ENCODE peak calls at places on chromosomes 16 and 17, in six cellular contexts. One of them, this sample, is unnamed.

GRCh38 chr16:7422489-7422888 is 89.8 kb downstream of the RBFOX1 start:
- DNase-seq in K562: no peak
- DNase-seq in HepG2: no peak
- DNase-seq in HEK293T: no peak
- DNase-seq in IMR-90: no peak
- DNase-seq in GM12878: no peak
- DNase-seq in this sample: no peak

GRCh38 chr16:1181715-1182671 is 29.1 kb downstream of the CACNA1H start:
- DNase-seq in K562: no peak
- DNase-seq in HepG2: peak
- DNase-seq in HEK293T: no peak
- DNase-seq in IMR-90: peak
- DNase-seq in GM12878: no peak
- DNase-seq in this sample: peak

GRCh38 chr16:10657925-10658324 is 36.8 kb downstream of the TEKT5 start:
- DNase-seq in K562: no peak
- DNase-seq in HepG2: peak
- DNase-seq in HEK293T: no peak
- DNase-seq in IMR-90: no peak
- DNase-seq in GM12878: no peak
- DNase-seq in this sample: no peak

GRCh38 chr16:85503642-85504224 is 109.4 kb upstream of the GSE1 start:
- DNase-seq in K562: no peak
- DNase-seq in HepG2: no peak
- DNase-seq in HEK293T: no peak
- DNase-seq in IMR-90: no peak
- DNase-seq in GM12878: no peak
- DNase-seq in this sample: no peak

GRCh38 chr16:80976946-80977345 is 29.7 kb downstream of the CMC2 start:
- DNase-seq in K562: no peak
- DNase-seq in HepG2: no peak
- DNase-seq in HEK293T: no peak
- DNase-seq in IMR-90: peak
- DNase-seq in GM12878: no peak
- DNase-seq in this sample: no peak

GRCh38 chr17:82127704-82128103 is 29.7 kb upstream of the FASN start:
- DNase-seq in K562: no peak
- DNase-seq in HepG2: no peak
- DNase-seq in HEK293T: no peak
- DNase-seq in IMR-90: no peak
- DNase-seq in GM12878: no peak
- DNase-seq in this sample: no peak

GRCh38 chr17:66415366-66416206 is 113.2 kb downstream of the PRKCA start:
- DNase-seq in K562: no peak
- DNase-seq in HepG2: peak
- DNase-seq in HEK293T: no peak
- DNase-seq in IMR-90: no peak
- DNase-seq in GM12878: no peak
- DNase-seq in this sample: no peak

GRCh38 chr16:80824623-80825364 is 20.4 kb upstream of the CDYL2 start:
- DNase-seq in K562: peak
- DNase-seq in HepG2: peak
- DNase-seq in HEK293T: peak
- DNase-seq in IMR-90: peak
- DNase-seq in GM12878: peak
- DNase-seq in this sample: peak

GRCh38 chr16:3188925-3189825 is 1.2 kb downstream of the OR1F1 start:
- DNase-seq in K562: peak
- DNase-seq in HepG2: peak
- DNase-seq in HEK293T: peak
- DNase-seq in IMR-90: peak
- DNase-seq in GM12878: no peak
- DNase-seq in this sample: peak

GRCh38 chr16:31134625-31135534 is 647 bp downstream of the PRSS8 start:
- DNase-seq in K562: peak
- DNase-seq in HepG2: no peak
- DNase-seq in HEK293T: no peak
- DNase-seq in IMR-90: no peak
- DNase-seq in GM12878: no peak
- DNase-seq in this sample: no peak

GRCh38 chr16:47016700-47017133 is 43.2 kb upstream of the DNAJA2 start:
- DNase-seq in K562: no peak
- DNase-seq in HepG2: no peak
- DNase-seq in HEK293T: no peak
- DNase-seq in IMR-90: no peak
- DNase-seq in GM12878: peak
- DNase-seq in this sample: no peak

GRCh38 chr17:8290043-8290442 is 1.6 kb downstream of the RANGRF start:
- DNase-seq in K562: no peak
- DNase-seq in HepG2: no peak
- DNase-seq in HEK293T: no peak
- DNase-seq in IMR-90: peak
- DNase-seq in GM12878: no peak
- DNase-seq in this sample: no peak
- TF ChIP-seq BHLHE40 in K562: no peak
- TF ChIP-seq BHLHE40 in HepG2: no peak
- TF ChIP-seq BHLHE40 in HEK293T: no peak
- TF ChIP-seq BHLHE40 in IMR-90: no peak
- TF ChIP-seq BHLHE40 in GM12878: no peak
- TF ChIP-seq BHLHE40 in this sample: no peak

GRCh38 chr17:31266042-31266441 is 31.0 kb downstream of the OMG start:
- DNase-seq in K562: peak
- DNase-seq in HepG2: no peak
- DNase-seq in HEK293T: no peak
- DNase-seq in IMR-90: no peak
- DNase-seq in GM12878: no peak
- DNase-seq in this sample: no peak
- TF ChIP-seq BHLHE40 in K562: no peak
- TF ChIP-seq BHLHE40 in HepG2: no peak
- TF ChIP-seq BHLHE40 in HEK293T: no peak
- TF ChIP-seq BHLHE40 in IMR-90: no peak
- TF ChIP-seq BHLHE40 in GM12878: no peak
- TF ChIP-seq BHLHE40 in this sample: no peak

GRCh38 chr16:88957456-88957767 is 19.6 kb downstream of the CBFA2T3 start:
- DNase-seq in K562: no peak
- DNase-seq in HepG2: no peak
- DNase-seq in HEK293T: no peak
- DNase-seq in IMR-90: no peak
- DNase-seq in GM12878: no peak
- DNase-seq in this sample: no peak

GRCh38 chr16:88956546-88957455 is 20.2 kb downstream of the CBFA2T3 start:
- DNase-seq in K562: no peak
- DNase-seq in HepG2: no peak
- DNase-seq in HEK293T: no peak
- DNase-seq in IMR-90: no peak
- DNase-seq in GM12878: no peak
- DNase-seq in this sample: no peak

GRCh38 chr16:88955906-88956305 is 21.1 kb downstream of the CBFA2T3 start:
- DNase-seq in K562: no peak
- DNase-seq in HepG2: no peak
- DNase-seq in HEK293T: no peak
- DNase-seq in IMR-90: no peak
- DNase-seq in GM12878: no peak
- DNase-seq in this sample: no peak

GRCh38 chr16:88959022-88959421 is 18.0 kb downstream of the CBFA2T3 start:
- DNase-seq in K562: no peak
- DNase-seq in HepG2: no peak
- DNase-seq in HEK293T: no peak
- DNase-seq in IMR-90: no peak
- DNase-seq in GM12878: no peak
- DNase-seq in this sample: no peak

GRCh38 chr16:88957887-88958577 is 19.0 kb downstream of the CBFA2T3 start:
- DNase-seq in K562: no peak
- DNase-seq in HepG2: no peak
- DNase-seq in HEK293T: no peak
- DNase-seq in IMR-90: no peak
- DNase-seq in GM12878: no peak
- DNase-seq in this sample: no peak
- TF ChIP-seq BHLHE40 in K562: no peak
- TF ChIP-seq BHLHE40 in HepG2: no peak
- TF ChIP-seq BHLHE40 in HEK293T: no peak
- TF ChIP-seq BHLHE40 in IMR-90: no peak
- TF ChIP-seq BHLHE40 in GM12878: no peak
- TF ChIP-seq BHLHE40 in this sample: no peak

DNA sequence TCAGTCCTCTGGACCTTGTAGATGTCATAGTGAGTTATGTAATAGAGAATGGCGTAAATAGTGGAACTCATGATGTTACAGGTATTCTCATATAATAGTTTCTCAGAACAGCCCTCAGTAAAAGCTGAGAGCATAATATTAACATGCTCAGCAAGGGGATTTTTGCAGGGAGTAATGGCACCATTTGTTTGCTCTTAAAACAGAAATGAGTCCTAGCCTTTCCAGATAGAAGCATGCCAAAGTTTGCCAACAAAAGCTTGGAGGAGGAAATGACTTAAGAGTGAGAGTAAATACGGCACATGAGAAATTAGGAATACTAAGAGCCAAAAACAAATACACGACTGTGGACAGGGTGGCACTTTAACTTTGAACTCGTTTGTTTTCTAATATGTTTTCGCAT is 198.4 kb downstream of the ANKFN1 start:
- DNase-seq in K562: no peak
- DNase-seq in HepG2: no peak
- DNase-seq in HEK293T: no peak
- DNase-seq in IMR-90: no peak
- DNase-seq in GM12878: no peak
- DNase-seq in this sample: no peak
- TF ChIP-seq BHLHE40 in K562: no peak
- TF ChIP-seq BHLHE40 in HepG2: no peak
- TF ChIP-seq BHLHE40 in HEK293T: no peak
- TF ChIP-seq BHLHE40 in IMR-90: no peak
- TF ChIP-seq BHLHE40 in GM12878: no peak
- TF ChIP-seq BHLHE40 in this sample: no peak

DNA sequence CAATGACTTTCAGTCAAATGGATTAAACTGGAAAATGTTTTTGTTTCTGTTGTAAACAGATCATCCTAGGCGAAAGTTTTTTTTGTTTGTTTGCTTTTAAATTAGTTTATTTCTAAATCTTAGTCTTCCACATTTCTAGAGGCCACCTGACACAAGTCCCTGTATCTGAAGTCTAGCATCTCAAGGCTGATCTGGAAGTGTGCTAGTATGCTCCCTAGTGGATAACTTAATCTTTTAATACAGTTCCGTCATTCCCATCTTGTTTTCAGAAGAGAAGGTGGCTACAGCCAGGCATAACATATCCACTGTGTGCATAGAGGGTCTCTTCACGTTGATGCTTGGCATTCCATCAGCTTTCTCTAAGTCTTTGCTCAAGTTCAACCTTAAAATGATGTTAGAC is 7.6 kb downstream of the IFT20 start:
- DNase-seq in K562: no peak
- DNase-seq in HepG2: no peak
- DNase-seq in HEK293T: no peak
- DNase-seq in IMR-90: peak
- DNase-seq in GM12878: no peak
- DNase-seq in this sample: no peak
- TF ChIP-seq BHLHE40 in K562: no peak
- TF ChIP-seq BHLHE40 in HepG2: no peak
- TF ChIP-seq BHLHE40 in HEK293T: no peak
- TF ChIP-seq BHLHE40 in IMR-90: no peak
- TF ChIP-seq BHLHE40 in GM12878: no peak
- TF ChIP-seq BHLHE40 in this sample: no peak

DNA sequence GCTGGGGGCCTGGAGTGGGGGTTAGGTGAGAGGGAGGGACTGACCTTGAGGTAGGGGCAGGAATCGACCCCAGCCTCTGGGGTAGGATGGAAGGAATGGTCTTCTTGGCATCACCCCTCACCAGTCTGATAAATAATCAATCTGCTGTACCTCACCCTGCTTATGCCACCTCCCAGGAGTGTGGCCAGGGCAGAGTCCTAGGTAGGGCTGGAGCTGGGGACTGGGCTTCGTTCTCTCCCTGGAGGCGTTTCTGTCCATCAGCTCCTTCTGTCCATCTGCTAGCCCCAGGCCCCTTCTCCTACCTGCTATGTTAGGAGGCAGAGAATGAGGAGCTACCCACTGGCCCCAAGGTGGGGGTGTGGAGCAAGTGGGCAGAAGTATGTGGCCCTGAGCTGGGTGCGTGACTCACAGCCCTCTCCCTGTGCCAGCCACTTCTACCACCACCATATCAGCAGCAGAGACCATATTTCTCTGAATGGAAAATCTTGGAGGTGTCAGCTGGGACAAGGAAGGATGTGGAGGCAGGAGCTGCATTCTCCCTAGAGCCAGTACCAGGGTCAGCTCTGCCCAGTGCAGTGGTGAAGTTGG is 12.7 kb downstream of the SEZ6 start:
- DNase-seq in K562: no peak
- DNase-seq in HepG2: no peak
- DNase-seq in HEK293T: no peak
- DNase-seq in IMR-90: no peak
- DNase-seq in GM12878: no peak
- DNase-seq in this sample: peak
- TF ChIP-seq BHLHE40 in K562: no peak
- TF ChIP-seq BHLHE40 in HepG2: no peak
- TF ChIP-seq BHLHE40 in HEK293T: no peak
- TF ChIP-seq BHLHE40 in IMR-90: no peak
- TF ChIP-seq BHLHE40 in GM12878: no peak
- TF ChIP-seq BHLHE40 in this sample: no peak

GRCh38 chr17:57106836-57107497 is 21.9 kb downstream of the AKAP1 start:
- DNase-seq in K562: peak
- DNase-seq in HepG2: no peak
- DNase-seq in HEK293T: no peak
- DNase-seq in IMR-90: no peak
- DNase-seq in GM12878: no peak
- DNase-seq in this sample: no peak
- TF ChIP-seq BHLHE40 in K562: no peak
- TF ChIP-seq BHLHE40 in HepG2: no peak
- TF ChIP-seq BHLHE40 in HEK293T: no peak
- TF ChIP-seq BHLHE40 in IMR-90: no peak
- TF ChIP-seq BHLHE40 in GM12878: no peak
- TF ChIP-seq BHLHE40 in this sample: no peak

DNA sequence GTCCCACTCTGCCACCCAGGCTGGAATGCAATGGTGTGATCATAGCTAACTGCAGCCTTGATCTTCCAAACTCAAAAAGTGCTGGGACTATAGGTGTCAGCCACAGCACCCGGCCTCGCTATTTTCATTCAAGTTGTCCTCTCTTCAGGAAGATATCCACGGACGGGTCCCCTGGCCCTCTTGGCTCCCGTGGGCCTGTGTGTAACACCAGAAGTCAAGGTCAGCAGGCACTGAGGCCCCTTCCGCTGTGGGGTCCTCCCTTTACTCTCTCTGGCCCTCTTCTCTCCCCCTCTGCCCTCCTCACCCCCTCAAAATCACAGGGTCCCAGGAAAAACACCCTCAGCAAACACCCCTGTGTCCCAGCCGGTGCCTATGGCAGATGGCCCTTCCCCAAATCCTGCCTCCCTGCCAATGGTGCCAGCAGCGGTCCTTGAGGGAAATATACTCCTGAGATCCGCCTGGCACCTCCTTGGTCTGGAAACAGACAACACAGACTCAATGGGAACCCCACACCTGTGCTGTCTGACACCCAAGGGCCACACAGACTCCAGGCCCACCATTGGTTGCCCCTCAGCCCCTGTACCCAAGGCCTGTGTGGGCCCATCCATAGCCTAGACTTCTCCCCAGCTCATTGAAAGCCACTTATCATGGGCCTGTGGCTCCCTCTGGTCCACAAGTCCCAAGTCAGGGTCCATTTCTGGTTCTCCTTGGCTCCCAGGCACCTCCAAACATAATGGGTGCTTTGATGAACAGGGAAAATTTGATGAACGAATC is 221.5 kb downstream of the ZNF423 start:
- DNase-seq in K562: no peak
- DNase-seq in HepG2: no peak
- DNase-seq in HEK293T: no peak
- DNase-seq in IMR-90: no peak
- DNase-seq in GM12878: no peak
- DNase-seq in this sample: no peak
- TF ChIP-seq BHLHE40 in K562: no peak
- TF ChIP-seq BHLHE40 in HepG2: no peak
- TF ChIP-seq BHLHE40 in HEK293T: no peak
- TF ChIP-seq BHLHE40 in IMR-90: no peak
- TF ChIP-seq BHLHE40 in GM12878: no peak
- TF ChIP-seq BHLHE40 in this sample: no peak